ENCODE peak calls at places on chromosomes 16 and 17, in seven cellular contexts. One of them, this sample, is unnamed.

GRCh38 chr17:29613371-29613837 is 9.3 kb downstream of the CORO6 start:
- DNase-seq in mesenchymal stem cell: peak
- DNase-seq in mesendoderm: peak
- DNase-seq in neuronal stem cell: peak
- DNase-seq in IMR-90: peak
- DNase-seq in trophoblast cell: peak
- DNase-seq in H1: no peak
- DNase-seq in this sample: peak

GRCh38 chr16:74673876-74674275 is 7.2 kb upstream of the RFWD3 start:
- DNase-seq in mesenchymal stem cell: no peak
- DNase-seq in mesendoderm: no peak
- DNase-seq in neuronal stem cell: no peak
- DNase-seq in IMR-90: no peak
- DNase-seq in trophoblast cell: no peak
- DNase-seq in H1: no peak
- DNase-seq in this sample: no peak

GRCh38 chr17:57110579-57111367 is 25.7 kb downstream of the AKAP1 start:
- DNase-seq in mesenchymal stem cell: peak
- DNase-seq in mesendoderm: no peak
- DNase-seq in neuronal stem cell: no peak
- DNase-seq in IMR-90: peak
- DNase-seq in trophoblast cell: no peak
- DNase-seq in H1: no peak
- DNase-seq in this sample: no peak

GRCh38 chr17:3794890-3795757 is 5.9 kb downstream of the ITGAE start:
- DNase-seq in mesenchymal stem cell: peak
- DNase-seq in mesendoderm: no peak
- DNase-seq in neuronal stem cell: no peak
- DNase-seq in IMR-90: peak
- DNase-seq in trophoblast cell: no peak
- DNase-seq in H1: no peak
- DNase-seq in this sample: no peak

GRCh38 chr17:50661795-50662391 is 27.2 kb downstream of the ABCC3 start:
- DNase-seq in mesenchymal stem cell: peak
- DNase-seq in mesendoderm: peak
- DNase-seq in neuronal stem cell: no peak
- DNase-seq in IMR-90: peak
- DNase-seq in trophoblast cell: peak
- DNase-seq in H1: no peak
- DNase-seq in this sample: peak

GRCh38 chr17:81164464-81165245 is 652 bp upstream of the PVALEF start:
- DNase-seq in mesenchymal stem cell: no peak
- DNase-seq in mesendoderm: no peak
- DNase-seq in neuronal stem cell: no peak
- DNase-seq in IMR-90: no peak
- DNase-seq in trophoblast cell: no peak
- DNase-seq in H1: no peak
- DNase-seq in this sample: no peak

GRCh38 chr16:50326835-50327465 is 41.8 kb downstream of the BRD7 start:
- DNase-seq in mesenchymal stem cell: peak
- DNase-seq in mesendoderm: peak
- DNase-seq in neuronal stem cell: peak
- DNase-seq in IMR-90: peak
- DNase-seq in trophoblast cell: peak
- DNase-seq in H1: no peak
- DNase-seq in this sample: peak

GRCh38 chr17:69179227-69179952 is 37.7 kb upstream of the ABCA6 start:
- DNase-seq in mesenchymal stem cell: peak
- DNase-seq in mesendoderm: peak
- DNase-seq in neuronal stem cell: no peak
- DNase-seq in IMR-90: peak
- DNase-seq in trophoblast cell: peak
- DNase-seq in H1: no peak
- DNase-seq in this sample: no peak

GRCh38 chr17:15945493-15946209 is 721 bp downstream of the ADORA2B start:
- DNase-seq in mesenchymal stem cell: peak
- DNase-seq in mesendoderm: no peak
- DNase-seq in neuronal stem cell: no peak
- DNase-seq in IMR-90: peak
- DNase-seq in trophoblast cell: no peak
- DNase-seq in H1: no peak
- DNase-seq in this sample: no peak

GRCh38 chr17:50062323-50063243 is 6.7 kb downstream of the ITGA3 start:
- DNase-seq in mesenchymal stem cell: peak
- DNase-seq in mesendoderm: no peak
- DNase-seq in neuronal stem cell: no peak
- DNase-seq in IMR-90: peak
- DNase-seq in trophoblast cell: peak
- DNase-seq in H1: no peak
- DNase-seq in this sample: no peak

GRCh38 chr17:64778367-64779290 is 116.5 kb upstream of the SMURF2 start:
- DNase-seq in mesenchymal stem cell: no peak
- DNase-seq in mesendoderm: peak
- DNase-seq in neuronal stem cell: no peak
- DNase-seq in IMR-90: no peak
- DNase-seq in trophoblast cell: peak
- DNase-seq in H1: no peak
- DNase-seq in this sample: peak

GRCh38 chr17:61157246-61157887 is 242.3 kb upstream of the TBX2 start:
- DNase-seq in mesenchymal stem cell: peak
- DNase-seq in mesendoderm: no peak
- DNase-seq in neuronal stem cell: no peak
- DNase-seq in IMR-90: peak
- DNase-seq in trophoblast cell: no peak
- DNase-seq in H1: no peak
- DNase-seq in this sample: no peak

GRCh38 chr16:56606688-56607618 is 1.4 kb upstream of the MT2A start:
- DNase-seq in mesenchymal stem cell: peak
- DNase-seq in mesendoderm: peak
- DNase-seq in neuronal stem cell: no peak
- DNase-seq in IMR-90: peak
- DNase-seq in trophoblast cell: peak
- DNase-seq in H1: no peak
- DNase-seq in this sample: no peak

GRCh38 chr16:4052801-4053662 is 63.2 kb downstream of the ADCY9 start:
- DNase-seq in mesenchymal stem cell: peak
- DNase-seq in mesendoderm: no peak
- DNase-seq in neuronal stem cell: no peak
- DNase-seq in IMR-90: peak
- DNase-seq in trophoblast cell: no peak
- DNase-seq in H1: no peak
- DNase-seq in this sample: no peak

GRCh38 chr17:9356488-9356911 is 219.1 kb downstream of the STX8 start:
- DNase-seq in mesenchymal stem cell: no peak
- DNase-seq in mesendoderm: no peak
- DNase-seq in neuronal stem cell: no peak
- DNase-seq in IMR-90: no peak
- DNase-seq in trophoblast cell: no peak
- DNase-seq in H1: no peak
- DNase-seq in this sample: no peak

GRCh38 chr17:29918922-29919856 is 10.8 kb downstream of the SSH2 start:
- DNase-seq in mesenchymal stem cell: peak
- DNase-seq in mesendoderm: peak
- DNase-seq in neuronal stem cell: no peak
- DNase-seq in IMR-90: peak
- DNase-seq in trophoblast cell: peak
- DNase-seq in H1: no peak
- DNase-seq in this sample: no peak

GRCh38 chr16:61897657-61898056 is 138.6 kb downstream of the CDH8 start:
- DNase-seq in mesenchymal stem cell: no peak
- DNase-seq in mesendoderm: no peak
- DNase-seq in neuronal stem cell: no peak
- DNase-seq in IMR-90: no peak
- DNase-seq in trophoblast cell: no peak
- DNase-seq in H1: no peak
- DNase-seq in this sample: no peak

GRCh38 chr16:88702364-88703210 is 3.6 kb downstream of the RNF166 start:
- DNase-seq in mesenchymal stem cell: no peak
- DNase-seq in mesendoderm: no peak
- DNase-seq in neuronal stem cell: no peak
- DNase-seq in IMR-90: no peak
- DNase-seq in trophoblast cell: no peak
- DNase-seq in H1: no peak
- DNase-seq in this sample: no peak

GRCh38 chr16:14097182-14097951 is 26.2 kb downstream of the MRTFB start:
- DNase-seq in mesenchymal stem cell: peak
- DNase-seq in mesendoderm: no peak
- DNase-seq in neuronal stem cell: peak
- DNase-seq in IMR-90: no peak
- DNase-seq in trophoblast cell: peak
- DNase-seq in H1: no peak
- DNase-seq in this sample: no peak
- H4K8ac ChIP-seq in mesenchymal stem cell: no peak
- H4K8ac ChIP-seq in mesendoderm: no peak
- H4K8ac ChIP-seq in neuronal stem cell: no peak
- H4K8ac ChIP-seq in IMR-90: no peak
- H4K8ac ChIP-seq in trophoblast cell: no peak
- H4K8ac ChIP-seq in H1: no peak
- H4K8ac ChIP-seq in this sample: no peak

DNA sequence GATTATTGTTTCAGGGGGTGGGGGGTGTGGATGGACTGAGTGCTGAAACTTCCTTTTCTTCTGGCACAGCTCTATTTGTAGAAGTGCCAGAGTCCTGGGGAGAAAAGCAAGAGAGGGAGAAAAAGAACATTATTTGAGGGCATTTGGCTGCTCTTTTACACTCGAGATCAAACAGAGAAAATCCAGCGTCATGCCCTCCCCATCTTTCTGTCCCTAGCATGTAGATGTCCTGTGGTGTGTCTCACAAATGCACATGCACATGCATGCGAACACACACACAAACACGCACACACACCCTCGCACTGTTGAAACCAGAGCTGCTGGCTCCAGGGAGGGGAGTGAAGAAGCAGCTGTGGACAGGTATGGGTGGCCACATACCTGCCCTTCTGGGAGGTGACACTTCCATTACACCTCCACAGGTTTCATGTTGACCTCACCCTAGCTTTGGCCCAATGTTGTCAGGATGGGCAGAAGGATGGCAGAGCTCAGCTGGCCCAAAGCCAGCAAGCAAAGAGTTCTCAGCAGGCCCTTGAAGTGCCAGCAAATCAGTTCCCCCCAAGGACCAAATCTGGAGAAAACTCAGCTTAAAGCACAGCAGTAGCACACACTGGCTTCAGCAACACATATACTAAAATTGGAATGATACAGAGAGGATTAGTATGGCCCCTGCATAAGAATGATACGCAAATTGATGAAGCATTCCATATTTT is 13.2 kb downstream of the ARL4D start:
- DNase-seq in mesenchymal stem cell: no peak
- DNase-seq in mesendoderm: no peak
- DNase-seq in neuronal stem cell: no peak
- DNase-seq in IMR-90: no peak
- DNase-seq in trophoblast cell: no peak
- DNase-seq in H1: no peak
- DNase-seq in this sample: no peak
- H4K8ac ChIP-seq in mesenchymal stem cell: no peak
- H4K8ac ChIP-seq in mesendoderm: no peak
- H4K8ac ChIP-seq in neuronal stem cell: no peak
- H4K8ac ChIP-seq in IMR-90: no peak
- H4K8ac ChIP-seq in trophoblast cell: no peak
- H4K8ac ChIP-seq in H1: no peak
- H4K8ac ChIP-seq in this sample: no peak

DNA sequence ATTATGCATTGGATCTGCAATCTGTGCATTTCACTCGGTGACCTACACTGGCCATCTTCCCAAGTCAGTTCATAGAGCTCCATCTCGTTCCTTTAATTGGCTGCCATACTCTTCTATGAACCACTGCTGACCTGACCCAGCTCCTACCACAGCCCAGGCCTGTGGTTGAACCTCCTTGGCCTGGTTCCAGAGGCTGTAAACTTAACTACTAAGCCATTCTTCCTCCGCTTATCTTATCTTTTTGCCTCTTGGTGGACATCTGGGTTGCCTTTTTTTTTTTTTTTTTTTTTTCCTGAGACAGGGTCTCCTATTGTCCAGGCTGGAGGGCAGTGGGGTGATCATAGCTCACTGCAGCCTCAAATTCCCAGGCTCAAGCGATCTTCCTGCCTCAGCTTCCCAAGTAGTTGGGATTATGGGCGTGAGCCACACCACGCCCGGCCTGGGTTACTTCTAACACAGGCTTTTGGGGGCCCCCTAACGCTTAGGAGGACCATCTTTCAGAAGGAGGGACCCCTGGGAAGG is 18.3 kb downstream of the COQ7 start:
- DNase-seq in mesenchymal stem cell: peak
- DNase-seq in mesendoderm: peak
- DNase-seq in neuronal stem cell: no peak
- DNase-seq in IMR-90: no peak
- DNase-seq in trophoblast cell: no peak
- DNase-seq in H1: no peak
- DNase-seq in this sample: no peak
- H4K8ac ChIP-seq in mesenchymal stem cell: no peak
- H4K8ac ChIP-seq in mesendoderm: no peak
- H4K8ac ChIP-seq in neuronal stem cell: no peak
- H4K8ac ChIP-seq in IMR-90: no peak
- H4K8ac ChIP-seq in trophoblast cell: no peak
- H4K8ac ChIP-seq in H1: no peak
- H4K8ac ChIP-seq in this sample: no peak

GRCh38 chr16:79167893-79168292 is 432.6 kb downstream of the MAF start:
- DNase-seq in mesenchymal stem cell: no peak
- DNase-seq in mesendoderm: no peak
- DNase-seq in neuronal stem cell: no peak
- DNase-seq in IMR-90: no peak
- DNase-seq in trophoblast cell: no peak
- DNase-seq in H1: no peak
- DNase-seq in this sample: no peak
- H4K8ac ChIP-seq in mesenchymal stem cell: no peak
- H4K8ac ChIP-seq in mesendoderm: no peak
- H4K8ac ChIP-seq in neuronal stem cell: no peak
- H4K8ac ChIP-seq in IMR-90: no peak
- H4K8ac ChIP-seq in trophoblast cell: no peak
- H4K8ac ChIP-seq in H1: no peak
- H4K8ac ChIP-seq in this sample: no peak

DNA sequence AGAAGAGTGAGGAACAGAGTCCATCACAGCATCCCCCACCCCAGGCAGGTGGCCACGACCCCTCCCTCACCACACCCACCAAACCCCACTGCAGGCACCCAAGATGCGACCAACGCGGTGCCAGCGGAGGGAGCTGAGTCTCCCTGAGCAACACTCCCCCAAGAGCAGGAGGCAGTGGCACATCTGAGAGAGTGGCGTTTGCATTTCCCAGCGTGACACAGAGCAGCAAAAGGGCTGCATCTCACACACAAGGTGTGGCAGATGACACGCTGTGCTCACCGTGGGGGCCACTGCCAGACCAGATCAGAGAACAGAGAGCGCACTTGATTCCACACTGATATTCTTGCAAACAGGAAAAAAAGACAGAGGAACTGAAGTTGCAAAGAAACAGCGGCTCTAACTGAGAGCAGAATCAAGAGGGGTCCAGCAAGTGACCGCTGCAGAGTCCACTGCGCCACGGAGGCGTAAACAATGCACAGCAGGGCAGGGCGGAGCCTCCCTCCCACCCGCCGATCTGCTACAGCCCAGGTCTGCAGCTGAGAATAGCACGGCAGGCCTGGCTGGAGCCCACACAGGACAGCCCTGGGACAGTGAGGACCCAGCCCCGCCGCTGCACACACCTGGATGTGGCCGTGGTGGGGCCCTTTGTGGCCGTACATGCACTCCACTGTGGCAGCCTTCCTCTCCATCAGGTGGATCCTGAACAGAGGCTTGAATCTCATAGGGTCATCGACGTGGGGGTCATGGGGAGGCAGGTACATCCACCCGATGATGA is 26.0 kb upstream of the C16orf95 start:
- DNase-seq in mesenchymal stem cell: no peak
- DNase-seq in mesendoderm: no peak
- DNase-seq in neuronal stem cell: no peak
- DNase-seq in IMR-90: no peak
- DNase-seq in trophoblast cell: no peak
- DNase-seq in H1: no peak
- DNase-seq in this sample: no peak
- H4K8ac ChIP-seq in mesenchymal stem cell: no peak
- H4K8ac ChIP-seq in mesendoderm: no peak
- H4K8ac ChIP-seq in neuronal stem cell: peak
- H4K8ac ChIP-seq in IMR-90: no peak
- H4K8ac ChIP-seq in trophoblast cell: no peak
- H4K8ac ChIP-seq in H1: peak
- H4K8ac ChIP-seq in this sample: no peak

This sample was measured in H9.